ENCODE peak calls at places on chromosome 9, in six cellular contexts. F is colonic mucosa; N is PC-3; V is heart right ventricle; Q is GM23338; S is CD8-positive, alpha-beta T cell. U is an unnamed sample. For H3K4me1, the result is how much of the 10 kb centered on the place peaks cover.

GRCh38 chr9:33465596-33466564 is 7.8 kb downstream of the NOL6 start:
- DNase-seq in F (no peak), N (no peak), V (no peak), Q (no peak), S (no peak), U (no peak)

GRCh38 chr9:33042528-33042927 is 17.5 kb downstream of the DNAJA1 start:
- DNase-seq in F (no peak), N (no peak), V (no peak), Q (no peak), S (no peak), U (no peak)

GRCh38 chr9:22447607-22448305 is 1.1 kb downstream of the DMRTA1 start:
- DNase-seq in F (peak), N (peak), V (no peak), Q (peak), S (no peak), U (no peak)

GRCh38 chr9:33690156-33690908 is 105.0 kb upstream of the PRSS3 start:
- DNase-seq in F (no peak), N (no peak), V (no peak), Q (no peak), S (no peak), U (no peak)

GRCh38 chr9:32350682-32351081 is 33.8 kb upstream of the ACO1 start:
- DNase-seq in F (no peak), N (peak), V (no peak), Q (peak), S (no peak), U (no peak)

GRCh38 chr9:81980568-81980967 is 8.0 kb upstream of the SPATA31D1 start:
- DNase-seq in F (no peak), N (no peak), V (no peak), Q (no peak), S (no peak), U (no peak)

GRCh38 chr9:81560851-81561732 is 128.3 kb downstream of the TLE1 start:
- DNase-seq in F (no peak), N (no peak), V (no peak), Q (no peak), S (no peak), U (no peak)

GRCh38 chr9:116000748-116001329 is 152.8 kb upstream of the PAPPA start:
- DNase-seq in F (peak), N (peak), V (no peak), Q (peak), S (no peak), U (no peak)

GRCh38 chr9:30995951-30996738 is 1388.3 kb upstream of the ACO1 start:
- DNase-seq in F (no peak), N (no peak), V (no peak), Q (no peak), S (no peak), U (no peak)

GRCh38 chr9:18463991-18464390 is 10.0 kb upstream of the ADAMTSL1 start:
- DNase-seq in F (no peak), N (peak), V (no peak), Q (no peak), S (no peak), U (no peak)

GRCh38 chr9:11618241-11618805 is 1005.5 kb upstream of the PTPRD start:
- DNase-seq in F (no peak), N (no peak), V (no peak), Q (peak), S (no peak), U (peak)

GRCh38 chr9:120730661-120731514 is 16.6 kb upstream of the MEGF9 start:
- DNase-seq in F (no peak), N (peak), V (peak), Q (peak), S (no peak), U (no peak)

GRCh38 chr9:109232449-109232848 is 65.4 kb upstream of the FRRS1L start:
- DNase-seq in F (no peak), N (peak), V (no peak), Q (no peak), S (no peak), U (no peak)

GRCh38 chr9:133579601-133580415 is 29.4 kb downstream of the FAM163B start:
- DNase-seq in F (no peak), N (no peak), V (no peak), Q (no peak), S (no peak), U (no peak)

GRCh38 chr9:133580416-133580738 is 28.8 kb downstream of the FAM163B start:
- DNase-seq in F (no peak), N (no peak), V (no peak), Q (no peak), S (no peak), U (no peak)

GRCh38 chr9:133578524-133579230 is 30.5 kb downstream of the FAM163B start:
- DNase-seq in F (no peak), N (no peak), V (no peak), Q (no peak), S (no peak), U (no peak)

GRCh38 chr9:133577463-133578112 is 31.6 kb downstream of the FAM163B start:
- DNase-seq in F (no peak), N (no peak), V (no peak), Q (no peak), S (no peak), U (no peak)

GRCh38 chr9:133579231-133579560 is 30.0 kb downstream of the FAM163B start:
- DNase-seq in F (no peak), N (no peak), V (no peak), Q (peak), S (no peak), U (no peak)
- TF ChIP-seq CTCF in F (no peak), N (no peak), V (no peak), Q (no peak), S (no peak), U (no peak)

GRCh38 chr9:80540387-80540786 is 968.6 kb downstream of the TLE4 start:
- DNase-seq in F (no peak), N (no peak), V (no peak), Q (no peak), S (no peak), U (no peak)
- H3K4me1 ChIP-seq in F (under half), N (under half), V (under half), Q (under half), S (under half), U (under half)

DNA sequence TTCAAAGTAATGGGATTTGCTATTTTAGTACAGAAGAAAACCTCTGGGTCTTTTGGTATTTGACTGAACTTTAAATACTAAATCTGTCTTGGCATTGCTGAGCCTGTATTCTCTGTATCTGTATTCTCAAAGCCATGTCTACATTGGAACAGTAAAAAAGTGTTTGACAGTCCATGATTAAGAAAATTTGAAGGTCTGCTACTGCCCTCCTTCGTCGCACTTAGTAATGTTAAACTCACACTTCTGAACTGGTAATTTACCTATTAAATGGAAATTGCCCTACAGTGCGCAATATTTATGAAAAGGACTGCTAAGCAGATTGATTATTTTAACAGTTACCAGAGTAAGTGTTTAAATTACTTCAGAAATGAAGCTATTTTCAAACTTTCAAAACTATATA is 165.7 kb upstream of the SMC2 start:
- DNase-seq in F (no peak), N (no peak), V (no peak), Q (no peak), S (no peak), U (no peak)
- TF ChIP-seq CTCF in F (no peak), N (no peak), V (no peak), Q (no peak), S (no peak), U (no peak)

GRCh38 chr9:75147638-75148037 is 59.3 kb downstream of the OSTF1 start:
- DNase-seq in F (no peak), N (no peak), V (no peak), Q (no peak), S (no peak), U (no peak)

GRCh38 chr9:75150512-75150911 is 62.2 kb downstream of the OSTF1 start:
- DNase-seq in F (no peak), N (no peak), V (no peak), Q (no peak), S (no peak), U (no peak)

GRCh38 chr9:75149841-75150241 is 61.5 kb downstream of the OSTF1 start:
- DNase-seq in F (no peak), N (no peak), V (no peak), Q (no peak), S (no peak), U (no peak)

GRCh38 chr9:75146229-75146628 is 57.9 kb downstream of the OSTF1 start:
- DNase-seq in F (no peak), N (no peak), V (no peak), Q (no peak), S (no peak), U (no peak)

GRCh38 chr9:75148551-75148950 is 60.2 kb downstream of the OSTF1 start:
- DNase-seq in F (no peak), N (peak), V (no peak), Q (no peak), S (no peak), U (no peak)
- H3K4me1 ChIP-seq in F (under half), N (under half), V (half or more), Q (under half), S (half or more), U (under half)

DNA sequence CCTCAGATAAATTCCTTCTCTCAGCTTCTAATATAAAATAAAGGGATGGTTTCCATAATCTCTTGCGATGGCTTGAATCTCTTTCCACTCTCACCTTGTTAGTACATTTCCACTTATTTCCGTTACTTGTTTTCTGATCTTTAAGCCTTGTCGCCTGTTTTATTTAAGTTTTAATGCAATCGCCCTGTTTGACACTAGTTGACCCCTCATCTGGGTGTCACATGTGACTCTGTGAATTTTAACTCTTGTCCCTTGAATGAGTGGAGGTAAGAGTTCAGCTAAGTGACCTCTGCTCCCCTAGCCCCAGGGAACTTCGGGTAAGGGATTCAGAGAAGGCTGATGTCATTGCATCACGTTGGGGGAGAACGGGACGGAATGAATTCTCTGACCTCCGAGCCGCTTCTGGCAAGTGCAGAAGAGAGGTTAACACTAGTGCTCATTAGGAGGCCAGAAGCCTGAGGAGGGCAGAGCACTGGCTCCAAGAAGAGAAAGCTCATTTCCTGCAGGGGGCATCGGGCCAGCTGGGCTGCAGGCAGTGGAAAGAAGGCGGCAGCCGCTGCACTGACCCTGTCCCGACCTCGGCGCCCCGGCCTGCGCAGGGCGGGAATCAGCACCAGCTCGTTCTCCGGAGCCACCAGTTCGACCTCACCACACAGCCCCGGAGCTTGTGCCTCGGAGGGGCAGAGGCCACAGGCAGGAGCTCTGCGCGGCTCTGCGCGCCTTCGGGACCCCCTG is 569 bp downstream of the HINT2 start:
- DNase-seq in F (peak), N (peak), V (peak), Q (peak), S (no peak), U (peak)
- TF ChIP-seq CTCF in F (no peak), N (peak), V (peak), Q (peak), S (no peak), U (peak)

GRCh38 chr9:76944011-76944410 is 38.1 kb upstream of the PRUNE2 start:
- DNase-seq in F (no peak), N (no peak), V (no peak), Q (no peak), S (no peak), U (no peak)

DNA sequence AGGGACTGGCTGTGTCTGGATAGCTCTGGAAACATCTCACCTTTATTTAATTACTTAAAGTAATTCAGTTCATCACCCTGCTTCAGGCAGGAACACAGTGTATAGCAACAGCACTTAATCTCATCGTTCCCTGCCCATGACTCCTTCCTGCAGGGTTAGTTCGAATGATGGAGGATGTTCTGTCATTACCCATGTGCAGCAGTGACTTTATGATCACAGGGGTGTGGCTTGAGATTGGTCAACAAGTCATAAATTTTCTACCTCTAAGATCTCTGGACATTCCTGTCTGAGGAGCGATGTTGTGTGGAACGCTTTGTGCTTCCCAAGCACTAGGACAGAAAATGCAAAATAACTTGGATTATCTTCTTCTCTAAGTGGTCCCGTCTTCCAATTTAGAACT is 37.2 kb upstream of the PRUNE2 start:
- DNase-seq in F (peak), N (no peak), V (no peak), Q (no peak), S (no peak), U (no peak)
- H3K4me1 ChIP-seq in F (under half), N (under half), V (under half), Q (under half), S (under half), U (under half)

GRCh38 chr9:137215196-137215986 is 6.6 kb downstream of the RNF208 start:
- DNase-seq in F (no peak), N (no peak), V (no peak), Q (no peak), S (no peak), U (no peak)

GRCh38 chr9:137211532-137211931 is 6.0 kb downstream of the NDOR1 start:
- DNase-seq in F (no peak), N (no peak), V (no peak), Q (no peak), S (no peak), U (no peak)

GRCh38 chr9:137213160-137214060 is 7.9 kb downstream of the NDOR1 start:
- DNase-seq in F (no peak), N (no peak), V (no peak), Q (no peak), S (no peak), U (no peak)

GRCh38 chr9:137214620-137215019 is 7.4 kb downstream of the RNF208 start:
- DNase-seq in F (no peak), N (no peak), V (no peak), Q (no peak), S (no peak), U (no peak)

DNA sequence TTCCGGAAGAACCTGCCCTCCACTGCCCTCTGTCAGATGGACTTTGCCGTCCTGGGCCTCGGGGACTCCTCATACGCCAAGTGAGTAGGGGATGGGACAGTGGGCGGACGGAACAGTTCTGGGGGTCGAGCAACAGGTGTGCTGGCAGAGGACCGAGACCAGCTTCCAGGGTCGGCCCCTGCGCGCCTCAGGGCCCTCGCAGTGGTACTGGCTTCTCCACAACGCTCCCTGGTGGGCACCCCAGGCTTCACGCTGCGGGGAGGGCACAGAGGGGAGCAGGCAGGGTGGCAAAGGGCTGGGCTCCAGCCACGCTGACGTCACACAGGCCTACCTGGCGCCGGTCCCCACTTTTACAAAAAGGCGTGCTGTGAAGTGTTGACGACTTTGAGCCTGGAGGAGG is 7.0 kb downstream of the NDOR1 start:
- DNase-seq in F (no peak), N (no peak), V (no peak), Q (no peak), S (no peak), U (no peak)
- TF ChIP-seq CTCF in F (no peak), N (no peak), V (no peak), Q (peak), S (no peak), U (no peak)